ENCODE peak calls at places on chromosomes 13 and 19, in eight cellular contexts. One of them, this sample, is unnamed.

GRCh38 chr19:35714601-35715354 is 3.0 kb upstream of the KMT2B start:
- DNase-seq in lower lobe of right lung: no peak
- DNase-seq in cardiac muscle cell: no peak
- DNase-seq in activated T-cell treated with anti-CD3 and anti-CD28 coated beads for 48 hours: no peak
- DNase-seq in stimulated activated CD8-positive, alpha-beta memory T cell treated with anti-CD3 and anti-CD28 coated beads, Interleukin-4, amount 100 ng/mL, for 1 hour: no peak
- DNase-seq in fibroblast of lung: no peak
- DNase-seq in hepatocyte: no peak
- DNase-seq in immature natural killer cell: no peak
- DNase-seq in this sample: no peak

GRCh38 chr19:55075366-55075998 is at the start of gene EPS8L1:
- DNase-seq in lower lobe of right lung: peak
- DNase-seq in stimulated activated CD8-positive, alpha-beta memory T cell treated with anti-CD3 and anti-CD28 coated beads, Interleukin-4, amount 100 ng/mL, for 1 hour: no peak
- DNase-seq in immature natural killer cell: no peak
- DNase-seq in activated T-cell treated with anti-CD3 and anti-CD28 coated beads for 48 hours: no peak
- DNase-seq in fibroblast of lung: no peak
- DNase-seq in cardiac muscle cell: no peak
- DNase-seq in hepatocyte: peak
- DNase-seq in this sample: no peak

GRCh38 chr13:108176685-108177274 is 38.6 kb downstream of the LIG4 start:
- DNase-seq in lower lobe of right lung: peak
- DNase-seq in activated T-cell treated with anti-CD3 and anti-CD28 coated beads for 48 hours: peak
- DNase-seq in immature natural killer cell: peak
- DNase-seq in hepatocyte: peak
- DNase-seq in cardiac muscle cell: peak
- DNase-seq in stimulated activated CD8-positive, alpha-beta memory T cell treated with anti-CD3 and anti-CD28 coated beads, Interleukin-4, amount 100 ng/mL, for 1 hour: peak
- DNase-seq in fibroblast of lung: no peak
- DNase-seq in this sample: peak

GRCh38 chr19:50646074-50646807 is 3.0 kb upstream of the C19orf81 start:
- DNase-seq in immature natural killer cell: no peak
- DNase-seq in lower lobe of right lung: no peak
- DNase-seq in stimulated activated CD8-positive, alpha-beta memory T cell treated with anti-CD3 and anti-CD28 coated beads, Interleukin-4, amount 100 ng/mL, for 1 hour: no peak
- DNase-seq in fibroblast of lung: peak
- DNase-seq in activated T-cell treated with anti-CD3 and anti-CD28 coated beads for 48 hours: no peak
- DNase-seq in cardiac muscle cell: peak
- DNase-seq in hepatocyte: peak
- DNase-seq in this sample: peak

GRCh38 chr19:12596927-12597548 is 13.6 kb downstream of the ZNF490 start:
- DNase-seq in fibroblast of lung: no peak
- DNase-seq in stimulated activated CD8-positive, alpha-beta memory T cell treated with anti-CD3 and anti-CD28 coated beads, Interleukin-4, amount 100 ng/mL, for 1 hour: no peak
- DNase-seq in hepatocyte: no peak
- DNase-seq in cardiac muscle cell: no peak
- DNase-seq in activated T-cell treated with anti-CD3 and anti-CD28 coated beads for 48 hours: no peak
- DNase-seq in immature natural killer cell: no peak
- DNase-seq in lower lobe of right lung: peak
- DNase-seq in this sample: no peak

GRCh38 chr19:36528921-36529518 is 949 bp upstream of the ZNF260 start:
- DNase-seq in fibroblast of lung: no peak
- DNase-seq in immature natural killer cell: peak
- DNase-seq in hepatocyte: peak
- DNase-seq in cardiac muscle cell: no peak
- DNase-seq in stimulated activated CD8-positive, alpha-beta memory T cell treated with anti-CD3 and anti-CD28 coated beads, Interleukin-4, amount 100 ng/mL, for 1 hour: no peak
- DNase-seq in lower lobe of right lung: no peak
- DNase-seq in activated T-cell treated with anti-CD3 and anti-CD28 coated beads for 48 hours: peak
- DNase-seq in this sample: no peak

GRCh38 chr13:69092615-69093322 is 1014.9 kb upstream of the ATXN8OS start:
- DNase-seq in cardiac muscle cell: no peak
- DNase-seq in fibroblast of lung: no peak
- DNase-seq in lower lobe of right lung: no peak
- DNase-seq in activated T-cell treated with anti-CD3 and anti-CD28 coated beads for 48 hours: no peak
- DNase-seq in immature natural killer cell: no peak
- DNase-seq in hepatocyte: no peak
- DNase-seq in stimulated activated CD8-positive, alpha-beta memory T cell treated with anti-CD3 and anti-CD28 coated beads, Interleukin-4, amount 100 ng/mL, for 1 hour: no peak
- DNase-seq in this sample: no peak

GRCh38 chr19:45455707-45456499 is 11.9 kb upstream of the FOSB start:
- DNase-seq in cardiac muscle cell: peak
- DNase-seq in lower lobe of right lung: peak
- DNase-seq in hepatocyte: peak
- DNase-seq in activated T-cell treated with anti-CD3 and anti-CD28 coated beads for 48 hours: peak
- DNase-seq in fibroblast of lung: peak
- DNase-seq in stimulated activated CD8-positive, alpha-beta memory T cell treated with anti-CD3 and anti-CD28 coated beads, Interleukin-4, amount 100 ng/mL, for 1 hour: no peak
- DNase-seq in immature natural killer cell: peak
- DNase-seq in this sample: peak

GRCh38 chr13:98202026-98202425 is 25.0 kb upstream of the RNF113B start:
- DNase-seq in cardiac muscle cell: no peak
- DNase-seq in fibroblast of lung: no peak
- DNase-seq in lower lobe of right lung: no peak
- DNase-seq in activated T-cell treated with anti-CD3 and anti-CD28 coated beads for 48 hours: no peak
- DNase-seq in stimulated activated CD8-positive, alpha-beta memory T cell treated with anti-CD3 and anti-CD28 coated beads, Interleukin-4, amount 100 ng/mL, for 1 hour: no peak
- DNase-seq in immature natural killer cell: no peak
- DNase-seq in hepatocyte: no peak
- DNase-seq in this sample: no peak

GRCh38 chr13:106520205-106521004 is 15.1 kb downstream of the EFNB2 start:
- DNase-seq in lower lobe of right lung: no peak
- DNase-seq in fibroblast of lung: no peak
- DNase-seq in cardiac muscle cell: peak
- DNase-seq in activated T-cell treated with anti-CD3 and anti-CD28 coated beads for 48 hours: no peak
- DNase-seq in immature natural killer cell: no peak
- DNase-seq in stimulated activated CD8-positive, alpha-beta memory T cell treated with anti-CD3 and anti-CD28 coated beads, Interleukin-4, amount 100 ng/mL, for 1 hour: no peak
- DNase-seq in hepatocyte: no peak
- DNase-seq in this sample: peak

GRCh38 chr13:100131863-100132574 is 43.1 kb downstream of the PCCA start:
- DNase-seq in fibroblast of lung: peak
- DNase-seq in lower lobe of right lung: no peak
- DNase-seq in cardiac muscle cell: peak
- DNase-seq in immature natural killer cell: no peak
- DNase-seq in activated T-cell treated with anti-CD3 and anti-CD28 coated beads for 48 hours: peak
- DNase-seq in hepatocyte: peak
- DNase-seq in stimulated activated CD8-positive, alpha-beta memory T cell treated with anti-CD3 and anti-CD28 coated beads, Interleukin-4, amount 100 ng/mL, for 1 hour: no peak
- DNase-seq in this sample: peak

GRCh38 chr13:19681517-19681916 is 48.1 kb downstream of the MPHOSPH8 start:
- DNase-seq in immature natural killer cell: no peak
- DNase-seq in hepatocyte: no peak
- DNase-seq in activated T-cell treated with anti-CD3 and anti-CD28 coated beads for 48 hours: no peak
- DNase-seq in stimulated activated CD8-positive, alpha-beta memory T cell treated with anti-CD3 and anti-CD28 coated beads, Interleukin-4, amount 100 ng/mL, for 1 hour: no peak
- DNase-seq in fibroblast of lung: no peak
- DNase-seq in lower lobe of right lung: no peak
- DNase-seq in cardiac muscle cell: no peak
- DNase-seq in this sample: no peak

GRCh38 chr13:107767119-107767518 is 448.2 kb downstream of the LIG4 start:
- DNase-seq in immature natural killer cell: no peak
- DNase-seq in hepatocyte: peak
- DNase-seq in cardiac muscle cell: no peak
- DNase-seq in fibroblast of lung: no peak
- DNase-seq in activated T-cell treated with anti-CD3 and anti-CD28 coated beads for 48 hours: no peak
- DNase-seq in lower lobe of right lung: no peak
- DNase-seq in stimulated activated CD8-positive, alpha-beta memory T cell treated with anti-CD3 and anti-CD28 coated beads, Interleukin-4, amount 100 ng/mL, for 1 hour: no peak
- DNase-seq in this sample: no peak

GRCh38 chr13:108494991-108495661 is 134.3 kb upstream of the MYO16 start:
- DNase-seq in activated T-cell treated with anti-CD3 and anti-CD28 coated beads for 48 hours: no peak
- DNase-seq in lower lobe of right lung: no peak
- DNase-seq in fibroblast of lung: no peak
- DNase-seq in hepatocyte: peak
- DNase-seq in immature natural killer cell: no peak
- DNase-seq in cardiac muscle cell: no peak
- DNase-seq in stimulated activated CD8-positive, alpha-beta memory T cell treated with anti-CD3 and anti-CD28 coated beads, Interleukin-4, amount 100 ng/mL, for 1 hour: no peak
- DNase-seq in this sample: no peak

GRCh38 chr19:2332341-2333026 is 4.0 kb downstream of the SPPL2B start:
- DNase-seq in hepatocyte: no peak
- DNase-seq in activated T-cell treated with anti-CD3 and anti-CD28 coated beads for 48 hours: no peak
- DNase-seq in fibroblast of lung: no peak
- DNase-seq in lower lobe of right lung: no peak
- DNase-seq in cardiac muscle cell: no peak
- DNase-seq in immature natural killer cell: peak
- DNase-seq in stimulated activated CD8-positive, alpha-beta memory T cell treated with anti-CD3 and anti-CD28 coated beads, Interleukin-4, amount 100 ng/mL, for 1 hour: no peak
- DNase-seq in this sample: no peak

GRCh38 chr19:5141278-5141925 is 172.5 kb downstream of the KDM4B start:
- DNase-seq in fibroblast of lung: peak
- DNase-seq in stimulated activated CD8-positive, alpha-beta memory T cell treated with anti-CD3 and anti-CD28 coated beads, Interleukin-4, amount 100 ng/mL, for 1 hour: no peak
- DNase-seq in hepatocyte: no peak
- DNase-seq in immature natural killer cell: no peak
- DNase-seq in activated T-cell treated with anti-CD3 and anti-CD28 coated beads for 48 hours: no peak
- DNase-seq in cardiac muscle cell: peak
- DNase-seq in lower lobe of right lung: no peak
- DNase-seq in this sample: no peak

GRCh38 chr13:112839347-112840105 is 129.5 kb upstream of the MCF2L start:
- DNase-seq in immature natural killer cell: no peak
- DNase-seq in fibroblast of lung: peak
- DNase-seq in hepatocyte: no peak
- DNase-seq in activated T-cell treated with anti-CD3 and anti-CD28 coated beads for 48 hours: no peak
- DNase-seq in cardiac muscle cell: peak
- DNase-seq in stimulated activated CD8-positive, alpha-beta memory T cell treated with anti-CD3 and anti-CD28 coated beads, Interleukin-4, amount 100 ng/mL, for 1 hour: no peak
- DNase-seq in lower lobe of right lung: no peak
- DNase-seq in this sample: peak

GRCh38 chr19:48615145-48616040 is 517 bp upstream of the FAM83E start:
- DNase-seq in lower lobe of right lung: no peak
- DNase-seq in hepatocyte: peak
- DNase-seq in stimulated activated CD8-positive, alpha-beta memory T cell treated with anti-CD3 and anti-CD28 coated beads, Interleukin-4, amount 100 ng/mL, for 1 hour: no peak
- DNase-seq in activated T-cell treated with anti-CD3 and anti-CD28 coated beads for 48 hours: no peak
- DNase-seq in cardiac muscle cell: no peak
- DNase-seq in fibroblast of lung: no peak
- DNase-seq in immature natural killer cell: no peak
- DNase-seq in this sample: no peak

GRCh38 chr13:61286148-61286745 is 129.4 kb downstream of the PCDH20 start:
- DNase-seq in stimulated activated CD8-positive, alpha-beta memory T cell treated with anti-CD3 and anti-CD28 coated beads, Interleukin-4, amount 100 ng/mL, for 1 hour: no peak
- DNase-seq in immature natural killer cell: no peak
- DNase-seq in activated T-cell treated with anti-CD3 and anti-CD28 coated beads for 48 hours: no peak
- DNase-seq in hepatocyte: peak
- DNase-seq in lower lobe of right lung: no peak
- DNase-seq in fibroblast of lung: no peak
- DNase-seq in cardiac muscle cell: no peak
- DNase-seq in this sample: no peak

This sample was measured in fibroblast of villous mesenchyme.